ENCODE peak calls at places on chromosomes 13 and 19, in seven cellular contexts. R is GM23338, H is fibroblast of lung, B is WTC11, W is gastrocnemius medialis, V is A549, M is AG09319. P is an unnamed sample.

GRCh38 chr13:25872871-25873607 is 178.8 kb downstream of the SHISA2 start:
- DNase-seq in V (no peak), R (no peak), M (no peak), H (no peak), W (peak), B (no peak), P (no peak)

GRCh38 chr13:97853550-97853949 is 99.9 kb upstream of the IPO5 start:
- DNase-seq in M (no peak), V (no peak), R (no peak), B (no peak), W (no peak), H (peak), P (no peak)

GRCh38 chr19:8148410-8149231 is 771 bp downstream of the FBN3 start:
- DNase-seq in H (no peak), B (peak), W (no peak), R (peak), M (no peak), V (no peak), P (no peak)

GRCh38 chr13:110869231-110869804 is 45.6 kb downstream of the ANKRD10 start:
- DNase-seq in R (peak), M (no peak), W (peak), V (no peak), B (no peak), H (no peak), P (no peak)

GRCh38 chr13:40383132-40383531 is 283.3 kb downstream of the FOXO1 start:
- DNase-seq in W (no peak), V (no peak), R (no peak), B (no peak), H (no peak), M (no peak), P (no peak)

GRCh38 chr13:48731957-48732569 is 78.3 kb downstream of the CYSLTR2 start:
- DNase-seq in W (no peak), R (peak), B (peak), M (no peak), H (no peak), V (peak), P (no peak)

GRCh38 chr13:86201477-86201876 is 402.3 kb upstream of the SLITRK6 start:
- DNase-seq in W (no peak), M (no peak), V (no peak), B (no peak), H (no peak), R (no peak), P (no peak)

GRCh38 chr19:58558066-58558622 is at the start of gene UBE2M:
- DNase-seq in M (no peak), R (peak), V (no peak), W (peak), B (peak), H (no peak), P (no peak)

GRCh38 chr13:40813662-40814454 is 24.4 kb downstream of the SLC25A15 start:
- DNase-seq in H (peak), R (peak), W (no peak), M (no peak), B (no peak), V (no peak), P (no peak)

GRCh38 chr13:111322001-111322915 is 1.8 kb downstream of the TEX29 start:
- DNase-seq in H (no peak), B (no peak), W (no peak), R (no peak), V (no peak), M (no peak), P (no peak)

GRCh38 chr13:31431722-31432137 is 232.0 kb downstream of the B3GLCT start:
- DNase-seq in H (peak), V (peak), R (peak), W (peak), M (no peak), B (peak), P (no peak)

GRCh38 chr19:44684892-44685847 is 13.8 kb upstream of the CEACAM16 start:
- DNase-seq in M (peak), R (peak), W (no peak), H (peak), V (peak), B (no peak), P (peak)

GRCh38 chr19:7739801-7740659 is 7.3 kb downstream of the CD209 start:
- DNase-seq in B (no peak), V (no peak), R (no peak), H (no peak), M (no peak), W (no peak), P (no peak)

GRCh38 chr13:61036715-61037114 is 378.9 kb downstream of the PCDH20 start:
- DNase-seq in W (no peak), V (no peak), H (no peak), R (no peak), B (no peak), M (no peak), P (no peak)

GRCh38 chr13:62418872-62419271 is 1003.2 kb upstream of the PCDH20 start:
- DNase-seq in H (peak), W (no peak), B (no peak), M (no peak), R (no peak), V (no peak), P (no peak)

GRCh38 chr19:11555246-11555645 is 3.8 kb downstream of the ELOF1 start:
- DNase-seq in M (no peak), R (no peak), B (no peak), W (no peak), V (no peak), H (no peak), P (no peak)

GRCh38 chr19:11560404-11560988 is 1.5 kb upstream of the ELOF1 start:
- DNase-seq in R (peak), M (peak), V (no peak), B (peak), H (peak), W (no peak), P (peak)

GRCh38 chr19:11556634-11557420 is 2.2 kb downstream of the ELOF1 start:
- DNase-seq in W (no peak), M (no peak), H (no peak), R (no peak), V (no peak), B (no peak), P (no peak)

GRCh38 chr19:11563530-11563929 is 4.5 kb upstream of the ELOF1 start:
- DNase-seq in B (no peak), H (no peak), W (no peak), M (no peak), R (no peak), V (no peak), P (no peak)

DNA sequence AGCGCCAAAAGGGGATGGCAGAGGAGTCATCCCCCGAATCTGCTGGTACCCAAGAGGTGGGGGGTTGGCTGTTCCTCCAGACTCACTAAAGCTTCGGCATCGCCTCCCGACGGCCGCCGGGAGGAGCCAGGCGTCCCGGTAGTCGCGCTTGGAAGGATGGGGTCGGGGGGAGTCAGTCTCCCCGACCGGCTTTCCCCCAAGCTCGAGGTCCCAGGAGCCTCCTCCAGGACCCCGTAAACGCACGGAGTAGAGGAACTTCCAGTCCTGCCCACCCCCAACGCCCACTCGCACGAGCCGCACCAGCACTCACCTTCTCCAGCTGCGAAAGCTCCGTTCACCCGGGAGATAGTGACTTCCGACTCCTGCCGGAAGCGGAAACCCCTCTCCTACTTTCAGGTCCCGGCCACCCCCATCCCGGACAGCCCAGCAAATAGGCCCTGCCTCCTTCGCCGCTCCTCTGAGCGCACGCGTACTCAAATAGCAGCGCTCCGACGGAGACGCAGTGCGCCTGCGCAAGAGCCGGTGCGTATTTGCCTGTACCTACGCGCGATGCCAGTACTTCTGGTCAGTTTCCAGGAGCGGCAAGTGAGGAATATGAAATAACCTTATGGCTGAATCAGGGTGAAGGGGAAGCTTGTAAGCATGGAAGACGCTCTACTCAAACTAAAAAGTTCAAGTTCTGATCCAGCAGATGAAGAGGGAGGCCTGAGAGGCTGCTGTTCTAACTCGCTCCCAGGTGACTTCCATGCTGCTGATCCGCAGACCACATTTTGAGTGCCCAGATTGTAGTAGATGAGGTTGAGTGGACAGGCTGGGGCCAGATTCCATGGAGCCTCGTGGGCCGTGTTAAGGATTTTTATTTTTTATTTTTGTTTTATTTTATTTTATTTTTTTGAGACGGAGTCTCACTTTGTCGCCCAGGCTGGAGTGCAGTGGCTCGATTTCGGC is at the start of gene ELOF1:
- DNase-seq in M (peak), V (peak), B (peak), R (peak), W (peak), H (peak), P (peak)
- TF ChIP-seq CTCF in M (peak), V (no peak), B (no peak), R (peak), W (no peak), H (peak), P (no peak)

DNA sequence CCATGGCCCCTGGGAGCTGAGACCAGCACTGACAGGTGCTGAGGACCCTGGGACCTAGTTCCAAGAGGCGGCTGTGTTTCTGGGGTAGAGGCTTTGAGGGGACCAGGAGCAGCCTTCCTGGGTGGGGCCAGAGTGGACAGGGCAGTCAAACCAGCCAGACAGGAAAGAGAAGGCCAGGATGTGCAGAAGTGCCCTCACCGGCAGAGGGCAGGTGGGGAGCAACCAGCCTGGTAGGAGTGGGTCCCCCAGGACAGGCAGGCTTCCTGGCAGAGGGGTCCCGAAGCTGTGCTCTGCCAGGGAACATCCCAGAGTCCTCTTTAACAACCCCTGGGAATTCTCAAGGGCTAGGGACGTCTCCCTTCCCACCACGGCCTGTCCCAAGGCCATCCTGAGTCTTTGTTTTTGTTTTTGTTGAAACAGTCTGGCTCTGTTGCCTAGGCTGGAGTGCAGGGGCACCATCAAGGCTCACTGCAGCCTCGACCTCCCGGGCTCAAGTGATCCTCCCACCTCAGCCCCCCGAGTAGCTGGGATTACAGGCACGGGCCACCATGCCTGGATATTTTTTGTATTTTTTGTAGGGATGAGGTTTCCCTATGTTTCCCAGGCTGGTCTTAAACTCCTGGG is 3.0 kb upstream of the HIPK4 start:
- DNase-seq in W (no peak), V (peak), R (no peak), M (no peak), B (no peak), H (no peak), P (no peak)
- TF ChIP-seq CTCF in W (peak), V (peak), R (peak), M (no peak), B (no peak), H (no peak), P (peak)

GRCh38 chr19:41405776-41406175 is 8.2 kb downstream of the BCKDHA start:
- DNase-seq in H (no peak), V (no peak), R (no peak), B (no peak), W (no peak), M (no peak), P (no peak)

GRCh38 chr19:41410655-41411054 is 13.0 kb downstream of the BCKDHA start:
- DNase-seq in W (no peak), B (no peak), H (no peak), R (no peak), V (no peak), M (no peak), P (no peak)

GRCh38 chr19:41407271-41407670 is 9.7 kb downstream of the BCKDHA start:
- DNase-seq in W (no peak), V (no peak), M (no peak), B (peak), H (no peak), R (peak), P (no peak)

GRCh38 chr19:41409288-41409687 is 11.7 kb downstream of the BCKDHA start:
- DNase-seq in H (peak), R (no peak), V (peak), M (no peak), W (peak), B (no peak), P (peak)

GRCh38 chr19:41408256-41408655 is 10.6 kb downstream of the BCKDHA start:
- DNase-seq in V (no peak), R (peak), W (no peak), M (no peak), H (no peak), B (no peak), P (no peak)
- TF ChIP-seq CTCF in V (no peak), R (peak), W (no peak), M (no peak), H (no peak), B (no peak), P (no peak)

GRCh38 chr19:14091086-14091884 is 734 bp upstream of the SAMD1 start:
- DNase-seq in V (peak), W (peak), M (no peak), H (peak), R (peak), B (peak), P (no peak)
- TF ChIP-seq CTCF in V (peak), W (peak), M (peak), H (peak), R (peak), B (no peak), P (peak)